ENCODE peak calls at places on chromosomes 1 and 21, in eight cellular contexts. L is MCF 10A, S is RPMI8226, U is GM04504, C is ovary, O is KBM-7, X is fibroblast of pulmonary artery, B is iPS DF 19.7. E is an unnamed sample.

GRCh38 chr1:10456079-10456478 is 6.2 kb downstream of the CORT start:
- DNase-seq in O (no peak), L (no peak), B (no peak), X (no peak), U (no peak), S (no peak), C (no peak), E (no peak)

GRCh38 chr1:174114788-174115448 is 44.4 kb upstream of the RABGAP1L start:
- DNase-seq in X (peak; percentile 58), C (no peak), U (peak; percentile 24), S (peak; percentile 78), B (peak; percentile 59), O (peak; percentile 80), L (peak; percentile 92), E (no peak)

GRCh38 chr1:56576880-56577858 is 2.2 kb downstream of the PLPP3 start:
- DNase-seq in U (no peak), C (no peak), X (peak; percentile 64), S (peak; percentile 45), O (peak; percentile 32), L (peak; percentile 42), B (no peak), E (no peak)

GRCh38 chr1:55466343-55466742 is 251.2 kb upstream of the USP24 start:
- DNase-seq in L (peak; percentile 39), O (no peak), U (peak; percentile 65), X (no peak), B (no peak), S (no peak), C (no peak), E (no peak)

GRCh38 chr1:59302871-59303270 is 6.0 kb downstream of the FGGY start:
- DNase-seq in O (no peak), U (no peak), S (no peak), L (no peak), B (no peak), C (no peak), X (no peak), E (no peak)

GRCh38 chr1:19405761-19406481 is 79.4 kb downstream of the CAPZB start:
- DNase-seq in L (no peak), O (no peak), S (no peak), C (no peak), U (no peak), X (no peak), B (no peak), E (no peak)

GRCh38 chr1:219670426-219671149 is 57.7 kb upstream of the ZC3H11B start:
- DNase-seq in B (no peak), S (no peak), U (no peak), O (no peak), L (no peak), X (peak; percentile 91), C (no peak), E (no peak)

GRCh38 chr21:44989943-44990780 is 50.3 kb downstream of the SLX9 start:
- DNase-seq in S (no peak), O (no peak), X (no peak), C (no peak), B (no peak), U (no peak), L (no peak), E (no peak)

GRCh38 chr1:3539707-3540425 is 71.4 kb downstream of the MEGF6 start:
- DNase-seq in S (peak; percentile 92), X (no peak), B (no peak), U (no peak), C (no peak), L (peak; percentile 81), O (no peak), E (no peak)

GRCh38 chr1:101044259-101044658 is 18.7 kb upstream of the DPH5 start:
- DNase-seq in L (no peak), B (no peak), U (no peak), S (no peak), X (no peak), C (no peak), O (no peak), E (no peak)

GRCh38 chr1:234486858-234487830 is 8.2 kb upstream of the TARBP1 start:
- DNase-seq in C (no peak), O (peak; percentile 73), U (peak; percentile 67), B (no peak), X (peak; percentile 91), L (peak; percentile 87), S (peak; percentile 54), E (no peak)

GRCh38 chr1:182956708-182957365 is 3.9 kb upstream of the SHCBP1L start:
- DNase-seq in U (no peak), S (no peak), O (no peak), B (no peak), C (no peak), L (no peak), X (no peak), E (no peak)

GRCh38 chr1:41856361-41857285 is 62.1 kb downstream of the HIVEP3 start:
- DNase-seq in C (no peak), S (peak; percentile 44), U (no peak), X (no peak), B (no peak), L (no peak), O (no peak), E (no peak)

E was measured in effector CD8-positive, alpha-beta T cell.